ENCODE peak calls at places on chromosomes 12 and 14, in five cellular contexts. I is spleen, L is breast epithelium, O is prostate gland, B is suprapubic skin. V is an unnamed sample.

GRCh38 chr14:54348001-54348611 is 48.7 kb upstream of the CDKN3 start:
- DNase-seq in I (no peak), L (no peak), O (peak; percentile 43), B (no peak), V (no peak)

GRCh38 chr14:75469606-75470237 is 41.9 kb downstream of the JDP2 start:
- DNase-seq in I (no peak), L (peak; percentile 87), O (peak; percentile 88), B (peak; percentile 70), V (peak; percentile 89)

GRCh38 chr12:105574056-105574715 is 243.7 kb downstream of the C12orf75 start:
- DNase-seq in I (no peak), L (no peak), O (no peak), B (no peak), V (no peak)

GRCh38 chr12:100498141-100498540 is 24.5 kb downstream of the NR1H4 start:
- DNase-seq in I (no peak), L (no peak), O (no peak), B (no peak), V (no peak)

GRCh38 chr14:52369305-52369781 is 55.2 kb downstream of the PTGER2 start:
- DNase-seq in I (no peak), L (no peak), O (no peak), B (peak; percentile 72), V (no peak)

GRCh38 chr14:80434574-80435321 is 223.4 kb upstream of the DIO2 start:
- DNase-seq in I (no peak), L (no peak), O (no peak), B (no peak), V (no peak)

GRCh38 chr12:10941369-10941768 is 2.3 kb upstream of the TAS2R14 start:
- DNase-seq in I (no peak), L (no peak), O (no peak), B (no peak), V (no peak)

GRCh38 chr12:10722502-10722904 is 620 bp downstream of the YBX3 start:
- DNase-seq in I (peak; percentile 86), L (peak; percentile 55), O (no peak), B (no peak), V (peak; percentile 31)

GRCh38 chr14:105137481-105138020 is 31.0 kb downstream of the JAG2 start:
- DNase-seq in I (peak; percentile 51), L (peak; percentile 43), O (no peak), B (peak; percentile 50), V (peak; percentile 59)

GRCh38 chr14:63328787-63329737 is 10.3 kb upstream of the GPHB5 start:
- DNase-seq in I (no peak), L (no peak), O (no peak), B (no peak), V (no peak)

GRCh38 chr14:64401923-64402322 is 13.8 kb downstream of the MTHFD1 start:
- DNase-seq in I (no peak), L (no peak), O (no peak), B (no peak), V (no peak)

GRCh38 chr12:5556033-5556614 is 124.2 kb downstream of the NTF3 start:
- DNase-seq in I (no peak), L (no peak), O (no peak), B (no peak), V (no peak)

GRCh38 chr14:54786816-54787215 is 115.8 kb downstream of the GCH1 start:
- DNase-seq in I (no peak), L (no peak), O (no peak), B (no peak), V (no peak)

GRCh38 chr12:31819427-31819826 is 90.6 kb upstream of the AMN1 start:
- DNase-seq in I (no peak), L (no peak), O (no peak), B (no peak), V (no peak)

GRCh38 chr12:39505025-39505424 is 62.1 kb upstream of the KIF21A start:
- DNase-seq in I (no peak), L (no peak), O (no peak), B (no peak), V (no peak)

GRCh38 chr12:96048392-96048969 is 13.1 kb upstream of the LTA4H start:
- DNase-seq in I (no peak), L (no peak), O (no peak), B (no peak), V (no peak)

GRCh38 chr14:23183479-23183878 is at the start of gene SLC7A8:
- DNase-seq in I (peak; percentile 75), L (peak; percentile 68), O (peak; percentile 79), B (peak; percentile 77), V (peak; percentile 74)

GRCh38 chr14:99191663-99192621 is 80.1 kb downstream of the BCL11B start:
- DNase-seq in I (peak; percentile 64), L (peak; percentile 62), O (peak; percentile 68), B (no peak), V (no peak)

GRCh38 chr12:96235497-96235826 is 41.3 kb downstream of the ELK3 start:
- DNase-seq in I (no peak), L (no peak), O (no peak), B (no peak), V (peak; percentile 46)

GRCh38 chr14:104360522-104360921 is 219.0 kb upstream of the C14orf180 start:
- DNase-seq in I (no peak), L (peak; percentile 39), O (no peak), B (peak; percentile 44), V (no peak)

GRCh38 chr14:92513966-92514843 is 624 bp downstream of the RIN3 start:
- DNase-seq in I (peak; percentile 89), L (no peak), O (no peak), B (no peak), V (peak; percentile 90)

GRCh38 chr14:94622653-94623421 is 10.6 kb downstream of the SERPINA3 start:
- DNase-seq in I (peak; percentile 22), L (no peak), O (no peak), B (peak; percentile 26), V (no peak)
- H3K4me3 ChIP-seq in I (no peak overlapping the region), L (no peak overlapping the region), O (no peak overlapping the region), B (no peak overlapping the region), V (no peak overlapping the region)

GRCh38 chr12:52215587-52216031 is 17.4 kb upstream of the KRT7 start:
- DNase-seq in I (peak; percentile 44), L (peak; percentile 68), O (no peak), B (peak; percentile 65), V (peak; percentile 50)
- TF ChIP-seq POLR2AphosphoS5 in I (no peak), L (peak; percentile 24), O (peak; percentile 36), B (no peak), V (no peak)

DNA sequence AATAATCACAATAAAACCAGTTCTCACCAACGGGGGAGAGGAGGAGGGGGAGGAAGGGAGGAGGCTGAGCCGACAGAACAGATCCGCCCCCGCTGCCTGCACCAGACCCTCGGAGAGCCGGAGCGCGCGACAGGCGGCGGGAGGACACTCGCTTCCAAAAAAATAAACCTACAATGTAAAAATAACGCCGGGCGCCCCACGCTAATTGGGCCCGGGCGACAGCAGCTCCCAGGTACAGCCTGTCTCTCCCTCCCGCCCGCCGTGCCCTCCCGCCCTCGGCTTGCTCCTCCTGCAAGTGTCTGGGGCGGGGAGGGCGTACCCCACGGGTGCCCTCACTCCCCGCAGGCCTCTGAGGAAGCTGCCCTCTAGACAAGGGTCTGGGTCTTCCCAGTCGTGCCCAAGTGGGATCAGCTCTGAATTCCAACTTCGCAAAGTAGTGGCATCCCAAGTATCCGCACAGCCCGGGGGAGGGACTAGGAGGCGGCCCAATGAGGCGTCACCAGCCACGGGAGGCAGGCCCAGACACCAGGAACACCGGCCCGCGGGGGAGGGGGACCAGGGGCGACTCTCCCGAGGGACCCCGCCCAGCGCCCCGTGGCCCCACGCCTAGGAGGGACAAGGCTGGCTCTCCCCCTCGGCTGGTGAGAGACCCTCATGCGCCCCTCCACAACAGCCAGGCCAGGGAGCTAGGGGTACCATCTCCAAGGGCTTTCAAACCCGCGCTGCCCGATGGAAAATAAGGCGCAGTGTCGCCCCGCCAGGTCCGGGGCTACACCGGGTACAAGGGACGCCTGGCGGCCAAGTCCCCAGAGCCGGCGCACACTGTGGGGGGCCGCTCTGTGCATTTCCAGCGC is 1.0 kb downstream of the NCOR2 start:
- DNase-seq in I (peak; percentile 93), L (peak; percentile 92), O (peak; percentile 92), B (peak; percentile 94), V (peak; percentile 94)
- TF ChIP-seq POLR2A in I (no peak), L (no peak), O (peak; percentile 76), B (peak; percentile 61), V (peak; percentile 69)

GRCh38 chr14:37172024-37172869 is at the start of gene SLC25A21:
- DNase-seq in I (peak; percentile 77), L (peak; percentile 75), O (peak; percentile 72), B (peak; percentile 66), V (peak; percentile 68)

GRCh38 chr14:37170237-37170636 is 2.2 kb downstream of the SLC25A21 start:
- DNase-seq in I (no peak), L (no peak), O (no peak), B (no peak), V (no peak)

GRCh38 chr14:37172936-37173613 is 669 bp upstream of the SLC25A21 start:
- DNase-seq in I (no peak), L (no peak), O (no peak), B (no peak), V (no peak)

GRCh38 chr14:37170993-37171392 is 1.4 kb downstream of the SLC25A21 start:
- DNase-seq in I (no peak), L (no peak), O (no peak), B (no peak), V (no peak)

GRCh38 chr14:37171678-37172023 is 755 bp downstream of the SLC25A21 start:
- DNase-seq in I (no peak), L (no peak), O (no peak), B (no peak), V (no peak)
- H3K4me3 ChIP-seq in I (peak overlapping the region; percentile 39), L (peak overlapping the region; percentile 69), O (peak overlapping the region; percentile 62), B (peak overlapping the region; percentile 63), V (no peak overlapping the region)

DNA sequence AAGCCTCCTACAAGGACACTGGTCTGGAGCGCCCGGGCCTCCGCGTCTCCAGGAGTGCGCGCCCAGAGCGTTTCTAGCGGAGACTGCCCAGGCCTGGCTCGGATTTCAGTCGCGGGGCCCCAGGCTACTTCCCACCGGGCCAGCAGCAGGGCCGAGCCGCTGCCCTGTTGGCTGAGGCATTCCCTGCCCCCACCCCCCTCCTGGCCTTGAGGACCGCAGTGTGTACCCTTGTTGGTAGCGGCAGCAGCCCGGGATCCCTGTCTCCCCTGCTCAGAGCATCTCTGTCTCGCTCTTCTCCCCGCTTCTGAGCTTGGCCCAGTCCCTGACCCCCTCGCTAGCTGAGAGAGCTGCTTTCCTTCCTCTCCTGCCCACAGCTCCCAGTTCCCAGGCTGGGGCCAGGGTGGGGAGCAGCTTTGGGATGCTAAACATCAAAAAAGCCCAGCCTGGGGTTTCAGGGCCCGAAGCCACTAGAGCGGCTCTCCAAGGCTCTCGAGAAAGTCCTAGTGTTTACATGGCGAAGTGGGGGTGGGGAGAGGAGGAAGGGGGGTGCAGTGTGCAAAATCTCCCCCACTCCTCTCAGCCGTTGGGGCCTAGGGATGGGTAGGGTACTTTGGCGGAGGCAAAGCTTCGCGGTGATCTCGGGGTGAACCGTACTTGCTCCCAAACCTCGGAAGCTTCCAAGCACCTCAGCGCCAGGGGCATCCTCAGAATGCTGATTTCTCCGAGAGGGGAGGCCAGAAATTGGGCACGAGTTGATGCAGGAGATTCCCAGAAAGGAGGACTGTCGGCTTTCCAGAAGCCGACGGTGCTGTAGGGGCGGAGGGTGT is 6.4 kb downstream of the NKX2-1 start:
- DNase-seq in I (no peak), L (no peak), O (no peak), B (no peak), V (peak; percentile 82)
- TF ChIP-seq POLR2AphosphoS5 in I (no peak), L (no peak), O (no peak), B (no peak), V (peak; percentile 15)

DNA sequence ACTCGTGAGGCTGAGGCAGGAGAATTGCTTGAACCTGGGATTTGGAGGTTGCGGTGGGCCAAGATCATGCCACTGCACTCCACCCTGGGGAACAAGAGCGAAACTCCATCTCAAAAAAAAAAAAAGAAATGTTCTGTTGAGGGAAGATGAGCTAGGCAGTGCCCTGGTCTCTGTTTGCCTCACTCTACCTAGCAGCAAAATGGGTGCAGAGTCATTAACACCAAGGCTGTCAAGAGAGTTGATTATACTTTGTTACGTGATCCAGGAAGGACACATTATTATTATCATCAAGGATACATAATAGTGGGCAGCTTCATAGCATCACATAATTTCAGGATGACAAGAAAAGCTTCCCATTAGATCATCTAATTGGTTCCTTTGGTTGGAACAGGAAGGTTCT is 84.3 kb upstream of the MAP1LC3B2 start:
- DNase-seq in I (no peak), L (no peak), O (no peak), B (no peak), V (no peak)
- TF ChIP-seq POLR2A in I (no peak), L (no peak), O (no peak), B (no peak), V (no peak)